ENCODE peak calls at places on chromosome 11, in five cellular contexts. One of them, this sample, is unnamed. For H3K27me3, the result is how much of the 10 kb centered on the place peaks cover.

GRCh38 chr11:59551651-59552521 is 40.5 kb downstream of the OR4D9 start:
- DNase-seq in HCT116: peak
- DNase-seq in heart left ventricle: no peak
- DNase-seq in AG04450: no peak
- DNase-seq in H9: peak
- DNase-seq in this sample: peak

GRCh38 chr11:68963779-68964178 is 17.0 kb downstream of the MRGPRD start:
- DNase-seq in H9: peak
- DNase-seq in HCT116: no peak
- DNase-seq in heart left ventricle: no peak
- DNase-seq in AG04450: no peak
- DNase-seq in this sample: no peak

GRCh38 chr11:131668867-131669780 is 298.7 kb downstream of the NTM start:
- DNase-seq in heart left ventricle: no peak
- DNase-seq in AG04450: no peak
- DNase-seq in H9: peak
- DNase-seq in HCT116: peak
- DNase-seq in this sample: peak

GRCh38 chr11:9748361-9748970 is 84.6 kb downstream of the SWAP70 start:
- DNase-seq in H9: peak
- DNase-seq in AG04450: no peak
- DNase-seq in heart left ventricle: no peak
- DNase-seq in HCT116: peak
- DNase-seq in this sample: peak

GRCh38 chr11:3126207-3126865 is 38.8 kb downstream of the OSBPL5 start:
- DNase-seq in H9: no peak
- DNase-seq in HCT116: peak
- DNase-seq in AG04450: no peak
- DNase-seq in heart left ventricle: peak
- DNase-seq in this sample: no peak

GRCh38 chr11:34773826-34774225 is 142.4 kb downstream of the APIP start:
- DNase-seq in heart left ventricle: no peak
- DNase-seq in AG04450: peak
- DNase-seq in H9: no peak
- DNase-seq in HCT116: no peak
- DNase-seq in this sample: no peak

GRCh38 chr11:7511405-7511804 is 2.4 kb upstream of the PPFIBP2 start:
- DNase-seq in heart left ventricle: peak
- DNase-seq in HCT116: no peak
- DNase-seq in H9: no peak
- DNase-seq in AG04450: no peak
- DNase-seq in this sample: no peak

GRCh38 chr11:118912742-118913410 is 12.8 kb downstream of the BCL9L start:
- DNase-seq in AG04450: no peak
- DNase-seq in heart left ventricle: no peak
- DNase-seq in HCT116: no peak
- DNase-seq in H9: no peak
- DNase-seq in this sample: peak

GRCh38 chr11:22466809-22467208 is 128.6 kb downstream of the SLC17A6 start:
- DNase-seq in H9: no peak
- DNase-seq in HCT116: peak
- DNase-seq in AG04450: peak
- DNase-seq in heart left ventricle: no peak
- DNase-seq in this sample: no peak

GRCh38 chr11:125414121-125414520 is 81.9 kb downstream of the FEZ1 start:
- DNase-seq in heart left ventricle: no peak
- DNase-seq in HCT116: no peak
- DNase-seq in AG04450: no peak
- DNase-seq in H9: no peak
- DNase-seq in this sample: no peak

GRCh38 chr11:3137486-3138177 is 27.5 kb downstream of the OSBPL5 start:
- DNase-seq in HCT116: no peak
- DNase-seq in heart left ventricle: peak
- DNase-seq in H9: no peak
- DNase-seq in AG04450: no peak
- DNase-seq in this sample: no peak

GRCh38 chr11:100835854-100836253 is 148.8 kb downstream of the ARHGAP42 start:
- DNase-seq in HCT116: no peak
- DNase-seq in AG04450: no peak
- DNase-seq in heart left ventricle: no peak
- DNase-seq in H9: no peak
- DNase-seq in this sample: no peak

GRCh38 chr11:8834379-8834778 is 76.6 kb upstream of the AKIP1 start:
- DNase-seq in H9: no peak
- DNase-seq in heart left ventricle: no peak
- DNase-seq in AG04450: no peak
- DNase-seq in HCT116: no peak
- DNase-seq in this sample: no peak

GRCh38 chr11:78652866-78653265 is 78.2 kb upstream of the NARS2 start:
- DNase-seq in HCT116: no peak
- DNase-seq in H9: no peak
- DNase-seq in AG04450: no peak
- DNase-seq in heart left ventricle: no peak
- DNase-seq in this sample: no peak

GRCh38 chr11:75845324-75845723 is 30.3 kb downstream of the UVRAG start:
- DNase-seq in AG04450: no peak
- DNase-seq in heart left ventricle: no peak
- DNase-seq in HCT116: no peak
- DNase-seq in H9: no peak
- DNase-seq in this sample: no peak

GRCh38 chr11:3167143-3168119 is 2.3 kb upstream of the OSBPL5 start:
- DNase-seq in H9: no peak
- DNase-seq in HCT116: no peak
- DNase-seq in AG04450: no peak
- DNase-seq in heart left ventricle: no peak
- DNase-seq in this sample: no peak

GRCh38 chr11:3950996-3951662 is 95.7 kb downstream of the STIM1 start:
- DNase-seq in H9: no peak
- DNase-seq in AG04450: peak
- DNase-seq in heart left ventricle: no peak
- DNase-seq in HCT116: no peak
- DNase-seq in this sample: no peak

GRCh38 chr11:31812392-31813241 is 1.5 kb upstream of the PAX6 start:
- DNase-seq in HCT116: no peak
- DNase-seq in AG04450: no peak
- DNase-seq in H9: no peak
- DNase-seq in heart left ventricle: no peak
- DNase-seq in this sample: no peak

GRCh38 chr11:11789735-11790369 is 51.9 kb upstream of the USP47 start:
- DNase-seq in AG04450: no peak
- DNase-seq in heart left ventricle: no peak
- DNase-seq in HCT116: no peak
- DNase-seq in H9: no peak
- DNase-seq in this sample: peak

GRCh38 chr11:55714982-55715888 is 53.2 kb downstream of the OR4C6 start:
- DNase-seq in HCT116: no peak
- DNase-seq in H9: no peak
- DNase-seq in AG04450: no peak
- DNase-seq in heart left ventricle: no peak
- DNase-seq in this sample: peak

GRCh38 chr11:118531597-118532084 is 649 bp downstream of the TMEM25 start:
- DNase-seq in HCT116: no peak
- DNase-seq in heart left ventricle: no peak
- DNase-seq in AG04450: no peak
- DNase-seq in H9: no peak
- DNase-seq in this sample: no peak

GRCh38 chr11:126431401-126432064 is 76.0 kb downstream of the ST3GAL4 start:
- DNase-seq in H9: no peak
- DNase-seq in HCT116: no peak
- DNase-seq in AG04450: no peak
- DNase-seq in heart left ventricle: no peak
- DNase-seq in this sample: no peak

GRCh38 chr11:90204832-90205646 is 17.8 kb downstream of the CHORDC1 start:
- DNase-seq in heart left ventricle: no peak
- DNase-seq in H9: no peak
- DNase-seq in AG04450: peak
- DNase-seq in HCT116: peak
- DNase-seq in this sample: no peak

GRCh38 chr11:111641339-111642015 is 39.2 kb downstream of the SIK2 start:
- DNase-seq in H9: no peak
- DNase-seq in heart left ventricle: no peak
- DNase-seq in AG04450: no peak
- DNase-seq in HCT116: no peak
- DNase-seq in this sample: no peak

GRCh38 chr11:110777765-110778164 is 65.5 kb upstream of the ARHGAP20 start:
- DNase-seq in H9: no peak
- DNase-seq in HCT116: no peak
- DNase-seq in AG04450: no peak
- DNase-seq in heart left ventricle: no peak
- DNase-seq in this sample: no peak

GRCh38 chr11:111765320-111765983 is 737 bp downstream of the PPP2R1B start:
- DNase-seq in AG04450: no peak
- DNase-seq in H9: no peak
- DNase-seq in heart left ventricle: no peak
- DNase-seq in HCT116: no peak
- DNase-seq in this sample: no peak

GRCh38 chr11:74670171-74670570 is 61.1 kb downstream of the CHRDL2 start:
- DNase-seq in HCT116: no peak
- DNase-seq in heart left ventricle: no peak
- DNase-seq in AG04450: no peak
- DNase-seq in H9: no peak
- DNase-seq in this sample: no peak

GRCh38 chr11:117647872-117648271 is 149.1 kb downstream of the DSCAML1 start:
- DNase-seq in AG04450: no peak
- DNase-seq in heart left ventricle: no peak
- DNase-seq in H9: no peak
- DNase-seq in HCT116: no peak
- DNase-seq in this sample: no peak

GRCh38 chr11:35407041-35407440 is 12.3 kb downstream of the SLC1A2 start:
- DNase-seq in HCT116: no peak
- DNase-seq in H9: no peak
- DNase-seq in AG04450: no peak
- DNase-seq in heart left ventricle: no peak
- DNase-seq in this sample: no peak

GRCh38 chr11:82896183-82896582 is 4.0 kb downstream of the PRCP start:
- DNase-seq in H9: no peak
- DNase-seq in HCT116: no peak
- DNase-seq in AG04450: no peak
- DNase-seq in heart left ventricle: no peak
- DNase-seq in this sample: no peak

GRCh38 chr11:113693030-113693429 is 13.1 kb downstream of the TMPRSS5 start:
- DNase-seq in H9: no peak
- DNase-seq in AG04450: no peak
- DNase-seq in HCT116: no peak
- DNase-seq in heart left ventricle: no peak
- DNase-seq in this sample: no peak

GRCh38 chr11:43988040-43988793 is 45.8 kb downstream of the C11orf96 start:
- DNase-seq in HCT116: no peak
- DNase-seq in H9: no peak
- DNase-seq in AG04450: no peak
- DNase-seq in heart left ventricle: no peak
- DNase-seq in this sample: no peak

GRCh38 chr11:130772266-130773227 is 143.7 kb downstream of the SNX19 start:
- DNase-seq in heart left ventricle: no peak
- DNase-seq in HCT116: no peak
- DNase-seq in H9: no peak
- DNase-seq in AG04450: peak
- DNase-seq in this sample: no peak

GRCh38 chr11:9313648-9314290 is 624 bp downstream of the TMEM41B start:
- DNase-seq in heart left ventricle: no peak
- DNase-seq in AG04450: no peak
- DNase-seq in H9: no peak
- DNase-seq in HCT116: no peak
- DNase-seq in this sample: peak

GRCh38 chr11:36131719-36132349 is 157.4 kb downstream of the COMMD9 start:
- DNase-seq in H9: peak
- DNase-seq in heart left ventricle: no peak
- DNase-seq in AG04450: no peak
- DNase-seq in HCT116: no peak
- DNase-seq in this sample: peak

GRCh38 chr11:62012451-62013265 is 45.2 kb upstream of the FTH1 start:
- DNase-seq in heart left ventricle: no peak
- DNase-seq in HCT116: no peak
- DNase-seq in H9: no peak
- DNase-seq in AG04450: no peak
- DNase-seq in this sample: no peak
- H3K27me3 ChIP-seq in heart left ventricle: under half
- H3K27me3 ChIP-seq in HCT116: under half
- H3K27me3 ChIP-seq in H9: under half
- H3K27me3 ChIP-seq in AG04450: under half
- H3K27me3 ChIP-seq in this sample: under half

GRCh38 chr11:64492561-64492960 is 98.5 kb upstream of the SLC22A12 start:
- DNase-seq in HCT116: no peak
- DNase-seq in heart left ventricle: no peak
- DNase-seq in AG04450: no peak
- DNase-seq in H9: no peak
- DNase-seq in this sample: no peak
- H3K27me3 ChIP-seq in HCT116: under half
- H3K27me3 ChIP-seq in heart left ventricle: under half
- H3K27me3 ChIP-seq in AG04450: under half
- H3K27me3 ChIP-seq in H9: under half
- H3K27me3 ChIP-seq in this sample: under half

GRCh38 chr11:129368889-129369672 is 6.6 kb upstream of the BARX2 start:
- DNase-seq in H9: no peak
- DNase-seq in heart left ventricle: no peak
- DNase-seq in HCT116: no peak
- DNase-seq in AG04450: no peak
- DNase-seq in this sample: no peak
- H3K27me3 ChIP-seq in H9: under half
- H3K27me3 ChIP-seq in heart left ventricle: half or more
- H3K27me3 ChIP-seq in HCT116: half or more
- H3K27me3 ChIP-seq in AG04450: under half
- H3K27me3 ChIP-seq in this sample: under half

GRCh38 chr11:61699737-61700160 is 19.6 kb downstream of the DAGLA start:
- DNase-seq in heart left ventricle: peak
- DNase-seq in AG04450: no peak
- DNase-seq in H9: no peak
- DNase-seq in HCT116: no peak
- DNase-seq in this sample: peak
- H3K27me3 ChIP-seq in heart left ventricle: under half
- H3K27me3 ChIP-seq in AG04450: under half
- H3K27me3 ChIP-seq in H9: under half
- H3K27me3 ChIP-seq in HCT116: under half
- H3K27me3 ChIP-seq in this sample: under half

DNA sequence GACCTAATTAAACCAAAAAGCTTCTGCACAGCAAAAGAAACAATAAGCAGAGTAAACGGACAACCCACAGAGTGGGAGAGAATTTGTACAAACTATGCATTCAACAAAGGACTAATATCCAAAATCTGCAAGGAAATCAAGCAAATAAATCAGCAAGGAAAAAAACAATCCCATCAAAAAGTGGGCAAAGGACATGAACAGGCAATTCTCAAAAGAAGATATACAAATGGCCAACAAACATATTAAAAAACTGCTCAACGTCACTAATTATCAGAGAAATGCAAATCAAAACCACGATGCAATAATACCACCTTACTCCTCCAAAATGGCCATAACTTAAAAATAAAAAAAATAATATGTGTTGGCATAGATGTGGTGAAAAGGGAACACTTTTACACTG is 5.2 kb downstream of the PLAAT5 start:
- DNase-seq in heart left ventricle: no peak
- DNase-seq in AG04450: no peak
- DNase-seq in H9: no peak
- DNase-seq in HCT116: no peak
- DNase-seq in this sample: no peak
- H3K27me3 ChIP-seq in heart left ventricle: under half
- H3K27me3 ChIP-seq in AG04450: under half
- H3K27me3 ChIP-seq in H9: under half
- H3K27me3 ChIP-seq in HCT116: under half
- H3K27me3 ChIP-seq in this sample: under half

This sample was measured in Caco-2.